ENCODE peak calls at places on chromosomes 12 and 14, in ten cellular contexts. S, E, V, U, Q, H, W, F, C and B are unnamed samples.
A peak's percentile ranks its signal among the peaks of the same experiment; 100 is the strongest.

GRCh38 chr12:77062846-77063461 is 2.4 kb downstream of the E2F7 start:
- DNase-seq in C (no peak), W (no peak), E (no peak), U (no peak), H (no peak), S (peak; percentile 80), V (peak; percentile 95), Q (no peak), F (peak; percentile 59), B (no peak)

GRCh38 chr12:77102691-77103090 is 37.3 kb upstream of the E2F7 start:
- DNase-seq in H (no peak), S (peak; percentile 70), U (no peak), F (no peak), V (peak; percentile 48), Q (no peak), E (no peak), W (no peak), C (no peak), B (no peak)

GRCh38 chr14:102799684-102800562 is 22.7 kb downstream of the TRAF3 start:
- DNase-seq in H (peak; percentile 13), C (no peak), F (no peak), U (no peak), S (no peak), V (peak; percentile 95), Q (no peak), E (no peak), W (no peak), B (no peak)

GRCh38 chr14:94685681-94686485 is 73.7 kb downstream of the SERPINA3 start:
- DNase-seq in H (no peak), W (no peak), U (no peak), F (no peak), S (no peak), Q (no peak), E (peak; percentile 59), V (no peak), C (no peak), B (no peak)

GRCh38 chr14:91253795-91254323 is 9.4 kb upstream of the GPR68 start:
- DNase-seq in U (no peak), V (no peak), E (no peak), S (no peak), W (no peak), C (no peak), F (no peak), Q (peak; percentile 49), H (no peak), B (no peak)

GRCh38 chr12:44294649-44295048 is 458.8 kb downstream of the TMEM117 start:
- DNase-seq in U (no peak), H (no peak), Q (no peak), W (no peak), E (no peak), F (no peak), C (no peak), V (no peak), S (peak; percentile 60), B (no peak)

GRCh38 chr14:106848330-106849121 is 1322.1 kb downstream of the TMEM121 start:
- DNase-seq in W (peak; percentile 25), S (peak; percentile 77), U (no peak), H (no peak), F (no peak), Q (no peak), E (no peak), C (no peak), V (no peak), B (peak; percentile 41)

GRCh38 chr12:95859947-95860850 is 1.4 kb downstream of the SNRPF start:
- DNase-seq in H (no peak), Q (no peak), V (peak; percentile 4), U (no peak), S (peak; percentile 43), C (no peak), F (no peak), E (no peak), W (no peak), B (no peak)

GRCh38 chr14:80164991-80165390 is 46.3 kb downstream of the DIO2 start:
- DNase-seq in H (no peak), Q (no peak), E (no peak), W (no peak), S (no peak), U (no peak), C (no peak), F (no peak), V (peak; percentile 53), B (no peak)

GRCh38 chr14:53890611-53891091 is 66.0 kb downstream of the BMP4 start:
- DNase-seq in U (no peak), C (no peak), F (no peak), W (no peak), H (no peak), S (no peak), Q (no peak), E (no peak), V (peak; percentile 85), B (no peak)

GRCh38 chr12:113867258-113867657 is 98.9 kb downstream of the RBM19 start:
- DNase-seq in E (no peak), H (no peak), Q (no peak), S (no peak), W (no peak), U (no peak), F (no peak), V (peak; percentile 24), C (no peak), B (no peak)